ENCODE peak calls at places on chromosome 12, in six cellular contexts. S is NCI-H446; F is A673; N is HFFc6; G is stimulated activated CD8-positive, alpha-beta memory T cell treated with anti-CD3 and anti-CD28 coated beads, Interleukin-15, amount 100 ng/mL, for 1 hour; Y is PC-3. K is an unnamed sample.

GRCh38 chr12:33438890-33439586 is 581 bp downstream of the SYT10 start:
- DNase-seq in F (no peak), Y (no peak), N (no peak), S (no peak), G (no peak), K (no peak)

GRCh38 chr12:29640589-29641345 is 143.0 kb downstream of the TMTC1 start:
- DNase-seq in Y (peak), N (no peak), G (no peak), S (no peak), F (no peak), K (no peak)

GRCh38 chr12:24821691-24822090 is 127.2 kb downstream of the BCAT1 start:
- DNase-seq in N (peak), G (no peak), F (no peak), S (no peak), Y (no peak), K (no peak)

GRCh38 chr12:91432079-91432478 is 249.5 kb upstream of the DCN start:
- DNase-seq in S (no peak), Y (no peak), G (no peak), F (no peak), N (no peak), K (no peak)

GRCh38 chr12:94457331-94457730 is 2.3 kb downstream of the CEP83 start:
- DNase-seq in Y (no peak), G (no peak), F (no peak), N (no peak), S (no peak), K (no peak)

GRCh38 chr12:27382924-27383323 is 50.3 kb downstream of the BMAL2 start:
- DNase-seq in N (no peak), F (no peak), G (no peak), S (no peak), Y (no peak), K (no peak)

GRCh38 chr12:8157484-8158198 is 826 bp downstream of the ZNF705A start:
- DNase-seq in G (no peak), N (no peak), S (no peak), Y (no peak), F (peak), K (no peak)

GRCh38 chr12:9820281-9820930 is 6.9 kb upstream of the KLRF1 start:
- DNase-seq in G (no peak), F (no peak), S (no peak), Y (no peak), N (no peak), K (no peak)

GRCh38 chr12:53652366-53652765 is 23.5 kb downstream of the ATP5MC2 start:
- DNase-seq in F (no peak), G (no peak), N (no peak), Y (no peak), S (no peak), K (no peak)

GRCh38 chr12:133081408-133081806 is 684 bp downstream of the ZNF140 start:
- DNase-seq in Y (no peak), F (no peak), S (no peak), G (no peak), N (no peak), K (no peak)

GRCh38 chr12:55780695-55781094 is 36.8 kb downstream of the SARNP start:
- DNase-seq in Y (no peak), S (no peak), G (no peak), N (peak), F (no peak), K (no peak)

GRCh38 chr12:61993734-61994345 is 266.4 kb upstream of the USP15 start:
- DNase-seq in Y (peak), G (no peak), N (no peak), S (peak), F (peak), K (no peak)

GRCh38 chr12:102567031-102567985 is 86.9 kb upstream of the IGF1 start:
- DNase-seq in Y (peak), S (no peak), G (no peak), N (peak), F (no peak), K (no peak)

GRCh38 chr12:121893901-121894540 is 5.4 kb downstream of the PSMD9 start:
- DNase-seq in G (no peak), Y (peak), N (peak), F (peak), S (no peak), K (no peak)

GRCh38 chr12:18559242-18559641 is 178.6 kb downstream of the PLCZ1 start:
- DNase-seq in G (no peak), Y (no peak), F (no peak), S (no peak), N (no peak), K (no peak)

GRCh38 chr12:118603610-118604361 is 227.4 kb downstream of the SUDS3 start:
- DNase-seq in G (no peak), Y (no peak), S (no peak), N (no peak), F (no peak), K (no peak)

GRCh38 chr12:111405856-111406473 is at the start of gene SH2B3:
- DNase-seq in N (peak), S (no peak), F (no peak), Y (peak), G (peak), K (no peak)

GRCh38 chr12:52561880-52562449 is 9.0 kb upstream of the KRT71 start:
- DNase-seq in Y (peak), S (no peak), G (no peak), F (no peak), N (no peak), K (no peak)

GRCh38 chr12:91565246-91565645 is 382.6 kb upstream of the DCN start:
- DNase-seq in F (no peak), G (no peak), S (no peak), Y (peak), N (no peak), K (no peak)

GRCh38 chr12:52032431-52032796 is 18.8 kb upstream of the NR4A1 start:
- DNase-seq in Y (peak), S (peak), N (peak), F (peak), G (no peak), K (peak)